ENCODE peak calls at places on chromosomes 7 and 10, in ten cellular contexts. F is heart left ventricle, J is lower leg skin, Z is esophagus muscularis mucosa, Q is GM12892, N is sigmoid colon, X is IMR-90, A is Peyer's patch, U is GM12878, E is NB4. H is an unnamed sample.

GRCh38 chr7:5439572-5440496 is 16.2 kb upstream of the TNRC18 start:
- DNase-seq in F (no peak), J (no peak), Z (no peak), Q (no peak), N (no peak), X (no peak), A (no peak), U (no peak), E (no peak), H (no peak)

GRCh38 chr10:95260397-95260881 is 30.4 kb downstream of the PDLIM1 start:
- DNase-seq in F (no peak), J (no peak), Z (peak), Q (no peak), N (no peak), X (peak), A (no peak), U (no peak), E (no peak), H (no peak)

GRCh38 chr7:22698762-22699161 is 28.2 kb upstream of the IL6 start:
- DNase-seq in F (no peak), J (no peak), Z (no peak), Q (no peak), N (no peak), X (no peak), A (no peak), U (no peak), E (no peak), H (no peak)

GRCh38 chr10:114239117-114239993 is at the start of gene VWA2:
- DNase-seq in F (no peak), J (no peak), Z (peak), Q (peak), N (no peak), X (no peak), A (peak), U (no peak), E (no peak), H (no peak)

GRCh38 chr7:37488163-37488759 is 39.6 kb upstream of the ELMO1 start:
- DNase-seq in F (no peak), J (no peak), Z (no peak), Q (no peak), N (no peak), X (no peak), A (no peak), U (no peak), E (no peak), H (no peak)

GRCh38 chr7:120792091-120792860 is 65.7 kb downstream of the TSPAN12 start:
- DNase-seq in F (peak), J (peak), Z (no peak), Q (peak), N (peak), X (peak), A (peak), U (peak), E (peak), H (peak)

GRCh38 chr7:33418251-33418701 is 288.9 kb downstream of the BBS9 start:
- DNase-seq in F (no peak), J (no peak), Z (no peak), Q (no peak), N (no peak), X (peak), A (no peak), U (no peak), E (no peak), H (no peak)

GRCh38 chr10:44891721-44892120 is 19.4 kb upstream of the TMEM72 start:
- DNase-seq in F (no peak), J (no peak), Z (no peak), Q (no peak), N (no peak), X (no peak), A (no peak), U (no peak), E (peak), H (no peak)

GRCh38 chr10:33047655-33048054 is 89.6 kb upstream of the ITGB1 start:
- DNase-seq in F (no peak), J (no peak), Z (no peak), Q (no peak), N (no peak), X (peak), A (no peak), U (no peak), E (no peak), H (no peak)

GRCh38 chr10:79069325-79070090 is 742 bp downstream of the ZMIZ1 start:
- DNase-seq in F (peak), J (no peak), Z (no peak), Q (peak), N (peak), X (no peak), A (peak), U (no peak), E (peak), H (peak)

GRCh38 chr10:69874464-69874863 is 72.8 kb downstream of the COL13A1 start:
- DNase-seq in F (no peak), J (peak), Z (no peak), Q (no peak), N (no peak), X (peak), A (no peak), U (no peak), E (no peak), H (no peak)

DNA sequence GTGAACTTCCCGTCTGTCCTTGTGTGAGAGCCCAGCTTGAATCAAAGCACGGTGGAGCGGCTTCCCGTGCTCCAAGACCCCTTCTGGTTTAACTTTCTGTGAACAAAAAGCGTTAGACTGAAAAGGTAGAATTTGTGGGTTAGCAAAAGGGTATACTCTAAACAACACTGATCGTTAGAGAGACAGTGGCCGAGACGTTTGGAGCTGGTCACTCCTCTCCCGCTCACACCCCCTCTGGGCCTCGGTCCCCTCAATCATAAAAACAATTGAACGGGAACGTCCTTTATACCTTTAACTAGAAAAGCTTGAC is 502 bp downstream of the PRKRIP1 start:
- DNase-seq in F (no peak), J (no peak), Z (no peak), Q (no peak), N (no peak), X (no peak), A (no peak), U (no peak), E (no peak), H (no peak)
- TF ChIP-seq POLR2A in F (no peak), J (no peak), Z (no peak), Q (no peak), N (no peak), X (no peak), A (no peak), U (no peak), E (no peak), H (no peak)

DNA sequence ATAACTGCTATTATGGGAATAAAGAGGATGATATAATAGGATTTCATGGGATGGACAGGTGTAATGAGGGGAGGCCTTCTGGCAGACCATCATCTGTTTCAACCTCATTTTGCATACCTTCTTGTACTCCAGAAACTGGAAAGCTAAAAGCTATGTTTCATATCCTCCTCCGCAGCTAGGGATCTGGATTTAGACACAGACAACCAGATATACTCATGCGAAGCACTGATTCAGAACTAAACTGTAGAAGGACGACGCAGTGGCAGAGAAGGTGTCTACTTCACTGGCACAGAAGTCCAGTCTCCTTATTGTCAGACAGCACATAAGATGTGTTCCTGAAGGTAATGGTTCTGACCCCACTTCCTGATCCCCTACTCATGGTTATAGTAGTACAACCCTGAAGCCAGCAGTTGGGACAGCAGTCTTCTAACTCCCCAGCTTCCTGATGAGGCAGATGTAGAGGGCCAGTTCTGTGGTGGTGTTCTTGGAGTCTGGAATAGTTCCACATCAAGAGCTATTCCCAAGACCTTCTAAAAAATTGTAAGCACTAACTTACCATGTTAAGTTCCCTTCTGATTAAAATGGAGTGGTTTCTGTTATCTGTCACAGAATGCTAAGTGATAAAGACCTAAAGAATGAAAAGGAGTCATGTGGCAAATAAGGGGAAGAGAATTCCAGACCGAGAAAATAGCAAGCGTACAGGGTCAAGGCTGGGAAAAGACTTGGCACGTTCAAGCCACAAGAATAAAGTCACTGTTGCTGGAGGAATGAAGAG is 550.3 kb downstream of the GRM8 start:
- DNase-seq in F (no peak), J (no peak), Z (no peak), Q (no peak), N (no peak), X (no peak), A (no peak), U (peak), E (peak), H (no peak)
- TF ChIP-seq POLR2A in F (no peak), J (no peak), Z (no peak), Q (peak), N (no peak), X (no peak), A (no peak), U (peak), E (no peak), H (no peak)

DNA sequence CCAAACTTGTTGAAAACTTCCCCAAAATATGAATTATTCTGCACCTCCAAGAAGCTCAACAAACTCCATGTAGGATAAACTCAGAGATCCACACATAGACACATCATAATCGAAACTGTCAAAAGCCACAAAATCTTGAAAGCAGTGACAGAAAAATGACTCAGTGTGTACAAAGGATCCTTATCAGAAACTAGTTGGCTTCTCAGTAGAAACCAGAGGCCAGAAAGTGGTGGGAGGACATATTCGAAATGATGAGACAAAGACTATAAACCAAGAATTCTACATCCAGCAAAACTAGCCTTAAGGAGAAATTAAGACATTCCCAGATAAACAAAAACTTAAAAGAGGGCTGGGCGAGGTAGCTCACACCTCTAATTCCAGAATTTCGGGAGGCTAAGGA is 38.5 kb downstream of the MCMBP start:
- DNase-seq in F (no peak), J (no peak), Z (no peak), Q (no peak), N (no peak), X (no peak), A (no peak), U (no peak), E (no peak), H (no peak)
- TF ChIP-seq POLR2A in F (no peak), J (no peak), Z (no peak), Q (no peak), N (no peak), X (no peak), A (no peak), U (no peak), E (no peak), H (no peak)

DNA sequence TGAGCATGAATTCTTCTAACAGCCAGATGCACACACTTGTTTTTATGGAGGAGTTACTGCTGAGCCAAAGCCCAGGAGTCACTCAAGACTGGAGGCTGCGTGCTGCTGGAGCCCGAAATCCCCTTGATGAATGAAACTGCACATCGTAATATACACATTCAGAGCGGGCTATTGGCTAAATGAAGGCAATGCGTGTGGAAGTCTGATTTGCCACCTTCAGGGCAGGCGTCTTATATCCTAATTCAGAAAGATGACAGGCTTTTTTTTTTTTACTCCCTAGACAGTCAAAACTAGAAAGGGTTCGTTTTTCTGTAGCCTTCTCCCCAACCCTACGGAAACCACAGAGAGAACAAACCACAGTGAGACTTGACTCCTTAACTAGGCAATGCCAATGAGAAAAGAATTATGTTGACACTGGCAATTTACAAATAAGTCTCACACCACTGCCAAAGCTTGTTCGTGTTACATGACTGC is 227.2 kb upstream of the KLF14 start:
- DNase-seq in F (no peak), J (no peak), Z (no peak), Q (peak), N (no peak), X (peak), A (no peak), U (peak), E (peak), H (no peak)
- TF ChIP-seq POLR2A in F (no peak), J (no peak), Z (no peak), Q (peak), N (no peak), X (no peak), A (no peak), U (peak), E (peak), H (no peak)

DNA sequence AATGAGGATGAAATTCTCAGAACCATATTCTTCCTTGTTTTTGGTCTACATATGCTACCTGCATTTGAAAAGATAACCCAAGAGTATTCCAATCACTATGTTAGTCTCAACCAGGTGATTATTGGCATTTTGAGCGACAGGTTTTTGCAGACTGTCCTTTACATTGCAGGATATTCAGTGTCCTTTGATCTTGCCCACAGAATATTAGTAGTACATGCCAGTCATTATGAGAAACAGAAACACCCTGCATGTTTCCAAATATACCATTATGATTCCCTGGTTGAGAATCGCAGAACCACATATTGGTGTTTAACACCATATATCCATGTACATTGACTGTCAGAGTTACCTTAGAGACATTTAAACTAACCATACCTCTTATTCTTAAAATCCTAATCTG is 30.6 kb downstream of the TMEM243 start:
- DNase-seq in F (no peak), J (no peak), Z (no peak), Q (no peak), N (no peak), X (no peak), A (no peak), U (no peak), E (no peak), H (no peak)
- TF ChIP-seq POLR2A in F (no peak), J (no peak), Z (no peak), Q (peak), N (no peak), X (no peak), A (no peak), U (no peak), E (no peak), H (no peak)

GRCh38 chr10:3442451-3442990 is 269.9 kb upstream of the PITRM1 start:
- DNase-seq in F (no peak), J (no peak), Z (no peak), Q (no peak), N (no peak), X (peak), A (no peak), U (no peak), E (no peak), H (no peak)
- TF ChIP-seq POLR2A in F (no peak), J (no peak), Z (no peak), Q (no peak), N (no peak), X (no peak), A (no peak), U (no peak), E (no peak), H (no peak)